ENCODE peak calls at places on chromosomes 4 and X, in eight cellular contexts. D is IMR-90, Q is SK-N-SH, Z is HepG2, X is HCT116, H is K562, Y is H1, F is GM12878. G is an unnamed sample.

GRCh38 chr4:65943076-65943475 is 272.8 kb upstream of the EPHA5 start:
- DNase-seq in D (no peak), Q (no peak), Z (peak), X (no peak), H (no peak), Y (peak), F (no peak), G (peak)

GRCh38 chr4:38131371-38132139 is 171.4 kb downstream of the PTTG2 start:
- DNase-seq in D (no peak), Q (no peak), Z (no peak), X (no peak), H (no peak), Y (peak), F (peak), G (no peak)

GRCh38 chr4:121243476-121243875 is 79.4 kb upstream of the TNIP3 start:
- DNase-seq in D (peak), Q (no peak), Z (no peak), X (no peak), H (no peak), Y (no peak), F (no peak), G (no peak)

GRCh38 chr4:54961357-54961975 is 163.9 kb downstream of the KDR start:
- DNase-seq in D (peak), Q (peak), Z (no peak), X (peak), H (peak), Y (no peak), F (no peak), G (peak)

GRCh38 chr4:152956650-152957436 is 20.7 kb downstream of the FHDC1 start:
- DNase-seq in D (peak), Q (no peak), Z (peak), X (no peak), H (no peak), Y (no peak), F (no peak), G (no peak)

GRCh38 chr4:158065176-158065575 is 107.6 kb downstream of the GASK1B start:
- DNase-seq in D (no peak), Q (no peak), Z (peak), X (no peak), H (no peak), Y (no peak), F (no peak), G (no peak)

GRCh38 chr4:128310266-128310697 is 22.7 kb upstream of the PGRMC2 start:
- DNase-seq in D (no peak), Q (peak), Z (peak), X (no peak), H (no peak), Y (no peak), F (no peak), G (peak)

GRCh38 chrX:140432328-140433025 is 72.4 kb downstream of the SOX3 start:
- DNase-seq in D (no peak), Q (no peak), Z (no peak), X (no peak), H (no peak), Y (no peak), F (no peak), G (no peak)

GRCh38 chr4:149293233-149293632 is 522.4 kb downstream of the IQCM start:
- DNase-seq in D (no peak), Q (no peak), Z (no peak), X (no peak), H (no peak), Y (no peak), F (no peak), G (no peak)

GRCh38 chr4:151420408-151420807 is 11.4 kb downstream of the FHIP1A start:
- DNase-seq in D (no peak), Q (no peak), Z (no peak), X (no peak), H (no peak), Y (no peak), F (no peak), G (no peak)

GRCh38 chr4:15882675-15883086 is 55.9 kb downstream of the FGFBP1 start:
- DNase-seq in D (peak), Q (peak), Z (peak), X (peak), H (peak), Y (peak), F (peak), G (peak)

GRCh38 chrX:45719751-45720501 is 519.2 kb upstream of the DIPK2B start:
- DNase-seq in D (no peak), Q (no peak), Z (no peak), X (no peak), H (no peak), Y (no peak), F (no peak), G (no peak)

GRCh38 chrX:154126101-154126500 is 17.9 kb upstream of the OPN1LW start:
- DNase-seq in D (no peak), Q (no peak), Z (no peak), X (no peak), H (no peak), Y (no peak), F (no peak), G (no peak)

GRCh38 chrX:120857240-120857639 is 18.4 kb downstream of the CT47B1 start:
- DNase-seq in D (no peak), Q (no peak), Z (no peak), X (peak), H (no peak), Y (peak), F (no peak), G (peak)

GRCh38 chrX:150165776-150166610 is 197.1 kb upstream of the MAMLD1 start:
- DNase-seq in D (no peak), Q (no peak), Z (no peak), X (no peak), H (no peak), Y (no peak), F (no peak), G (no peak)

GRCh38 chr4:150126201-150126879 is 48.1 kb downstream of the DCLK2 start:
- DNase-seq in D (peak), Q (no peak), Z (no peak), X (no peak), H (no peak), Y (no peak), F (no peak), G (no peak)

GRCh38 chrX:134338527-134338926 is 101.5 kb downstream of the CCDC160 start:
- DNase-seq in D (no peak), Q (no peak), Z (no peak), X (no peak), H (no peak), Y (no peak), F (peak), G (no peak)

GRCh38 chrX:11666180-11666579 is 460 bp upstream of the ARHGAP6 start:
- DNase-seq in D (no peak), Q (peak), Z (no peak), X (no peak), H (no peak), Y (no peak), F (no peak), G (no peak)

GRCh38 chr4:89586864-89587263 is 250.1 kb downstream of the SNCA start:
- DNase-seq in D (peak), Q (no peak), Z (no peak), X (peak), H (no peak), Y (no peak), F (no peak), G (no peak)
- TF ChIP-seq RAD21 in D (peak), Q (peak), Z (no peak), X (peak), H (no peak), Y (peak), F (no peak), G (no peak)

DNA sequence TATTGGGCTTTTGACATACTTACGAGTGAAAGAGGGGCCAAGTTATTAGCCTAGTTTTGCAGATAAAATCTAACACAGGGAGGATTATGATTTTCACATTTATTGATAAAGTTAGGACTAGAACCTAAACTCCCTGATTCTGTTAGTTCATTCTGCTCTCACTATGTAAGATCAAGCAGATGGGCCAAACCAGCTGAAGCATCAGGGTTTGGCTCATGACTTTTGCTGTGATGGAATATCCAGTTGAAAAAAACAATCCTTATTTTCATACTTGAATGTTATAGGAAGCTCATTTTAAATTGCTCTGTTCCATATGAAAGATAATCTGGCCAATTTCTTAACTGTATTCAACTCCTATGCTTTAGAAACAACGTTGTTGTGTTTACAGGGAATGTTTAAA is 21.2 kb downstream of the SPRY1 start:
- DNase-seq in D (no peak), Q (no peak), Z (no peak), X (no peak), H (no peak), Y (no peak), F (no peak), G (no peak)
- TF ChIP-seq RAD21 in D (no peak), Q (no peak), Z (no peak), X (no peak), H (no peak), Y (no peak), F (no peak), G (no peak)

DNA sequence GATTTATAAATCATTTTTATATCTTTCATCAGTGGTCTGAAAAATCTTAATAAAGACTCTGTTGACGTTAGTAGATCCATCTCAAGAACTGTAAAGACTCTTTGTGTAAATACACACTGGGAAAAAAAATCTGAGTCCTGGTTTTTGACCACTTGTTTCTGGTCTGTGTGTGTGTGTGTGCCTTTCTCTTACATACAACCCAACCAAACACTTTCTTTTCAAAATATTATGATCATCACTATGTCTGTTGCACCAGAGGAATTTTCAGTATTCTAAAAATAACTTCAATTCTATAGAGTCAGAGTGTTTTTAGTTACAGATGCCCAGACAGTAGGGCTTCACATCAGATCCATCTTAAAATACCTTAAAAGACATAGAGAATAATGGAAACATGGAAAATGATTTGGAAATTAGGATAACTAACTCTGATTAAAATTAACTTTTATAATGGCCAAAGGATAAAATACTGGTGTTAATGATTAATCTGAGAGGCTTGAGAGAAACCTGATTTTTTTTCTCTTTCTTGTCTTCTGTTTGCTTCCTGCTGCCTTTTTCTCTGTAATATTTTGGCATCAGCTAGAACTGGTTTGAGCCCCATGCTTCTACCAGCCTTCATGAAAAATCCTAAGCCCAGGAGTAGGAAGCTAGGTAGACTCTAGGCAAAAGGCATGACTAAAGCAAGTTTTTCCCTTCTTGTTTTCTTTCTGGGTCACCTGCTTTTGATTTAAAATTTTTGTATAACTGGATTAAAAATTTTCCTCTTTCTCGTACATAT is 99.7 kb downstream of the ATXN3L start:
- DNase-seq in D (peak), Q (no peak), Z (no peak), X (no peak), H (no peak), Y (no peak), F (no peak), G (peak)
- TF ChIP-seq RAD21 in D (no peak), Q (no peak), Z (no peak), X (no peak), H (no peak), Y (no peak), F (no peak), G (no peak)

GRCh38 chr4:17322514-17322913 is 189.4 kb downstream of the QDPR start:
- DNase-seq in D (peak), Q (no peak), Z (no peak), X (no peak), H (no peak), Y (no peak), F (no peak), G (no peak)
- TF ChIP-seq RAD21 in D (no peak), Q (no peak), Z (no peak), X (no peak), H (no peak), Y (no peak), F (no peak), G (no peak)

DNA sequence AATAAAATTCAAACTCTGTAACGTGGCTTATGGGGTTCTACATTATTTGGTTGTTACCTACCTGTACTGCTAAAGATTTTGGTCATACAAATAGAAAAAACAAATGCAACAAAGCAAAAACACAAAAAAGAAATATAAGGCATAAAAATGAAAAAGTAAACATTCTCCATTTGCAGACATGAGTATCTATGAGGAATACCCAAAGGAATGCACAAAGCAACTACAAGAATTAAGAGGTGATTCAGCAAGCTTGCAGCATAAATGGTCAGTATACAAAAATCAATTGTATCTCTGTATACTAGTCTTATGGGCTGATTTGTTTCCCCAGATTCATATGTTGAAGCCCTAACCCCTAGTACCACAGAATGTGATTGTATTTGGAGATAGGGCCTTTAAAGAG is 3.6 kb upstream of the PDE5A start:
- DNase-seq in D (peak), Q (no peak), Z (no peak), X (no peak), H (no peak), Y (no peak), F (no peak), G (no peak)
- TF ChIP-seq RAD21 in D (no peak), Q (no peak), Z (no peak), X (no peak), H (no peak), Y (no peak), F (no peak), G (no peak)